ENCODE peak calls at places on chromosomes 7 and 10, in eight cellular contexts. T, X, A, D, C, V, K and P are unnamed samples.

GRCh38 chr10:47058961-47059391 is 147.7 kb downstream of the PTPN20 start:
- DNase-seq in A (no peak), X (peak; percentile 83), T (no peak), V (no peak), D (no peak), K (no peak), C (no peak), P (peak; percentile 70)

GRCh38 chr7:100342761-100343160 is 15.2 kb upstream of the PILRB start:
- DNase-seq in A (no peak), T (no peak), K (no peak), D (no peak), X (no peak), C (no peak), V (no peak), P (no peak)

GRCh38 chr7:44972562-44972961 is 6.3 kb downstream of the MYO1G start:
- DNase-seq in K (no peak), X (no peak), T (no peak), C (no peak), D (no peak), A (no peak), V (no peak), P (no peak)

GRCh38 chr7:121563177-121563576 is 167.1 kb upstream of the FAM3C start:
- DNase-seq in V (no peak), A (no peak), C (no peak), K (no peak), T (no peak), D (no peak), X (no peak), P (peak; percentile 19)

GRCh38 chr7:50321678-50322077 is 17.2 kb downstream of the IKZF1 start:
- DNase-seq in V (no peak), K (no peak), C (no peak), T (no peak), A (no peak), D (no peak), X (no peak), P (no peak)

GRCh38 chr10:90461437-90462155 is 396.2 kb downstream of the HTR7 start:
- DNase-seq in A (no peak), K (peak; percentile 72), D (peak; percentile 38), V (no peak), X (no peak), C (no peak), T (no peak), P (no peak)

GRCh38 chr10:88989824-88990527 is 622 bp upstream of the FAS start:
- DNase-seq in A (no peak), K (peak; percentile 81), X (peak; percentile 76), C (no peak), V (no peak), T (no peak), D (peak; percentile 96), P (peak; percentile 93)

GRCh38 chr10:127921751-127922140 is 14.8 kb downstream of the PTPRE start:
- DNase-seq in C (no peak), V (no peak), K (peak; percentile 42), T (no peak), X (no peak), D (no peak), A (no peak), P (no peak)

GRCh38 chr10:8316284-8316683 is 261.8 kb downstream of the GATA3 start:
- DNase-seq in D (no peak), C (no peak), T (no peak), K (no peak), A (no peak), X (no peak), V (no peak), P (no peak)

GRCh38 chr7:824664-825063 is 7.6 kb upstream of the SUN1 start:
- DNase-seq in K (no peak), C (no peak), V (no peak), X (peak; percentile 37), D (no peak), T (no peak), A (no peak), P (no peak)

GRCh38 chr10:104254493-104255243 is at the start of gene GSTO1:
- DNase-seq in A (peak; percentile 80), K (peak; percentile 64), V (peak; percentile 33), T (peak; percentile 52), D (peak; percentile 77), X (peak; percentile 91), C (peak; percentile 79), P (peak; percentile 86)

GRCh38 chr7:35647171-35647574 is 47.8 kb downstream of the HERPUD2 start:
- DNase-seq in D (peak; percentile 29), C (no peak), A (peak; percentile 48), T (no peak), V (no peak), X (no peak), K (peak; percentile 24), P (no peak)

GRCh38 chr7:116740758-116741462 is 68.9 kb downstream of the MET start:
- DNase-seq in K (no peak), T (no peak), X (no peak), D (no peak), A (no peak), C (no peak), V (no peak), P (no peak)

GRCh38 chr7:117757440-117757839 is 115.8 kb downstream of the CTTNBP2 start:
- DNase-seq in K (no peak), X (no peak), A (no peak), C (no peak), V (no peak), T (no peak), D (no peak), P (no peak)